ENCODE peak calls at places on chromosomes 5 and 9, in ten cellular contexts. W is IMR-90, C is body of pancreas, Y is testis, P is right lobe of liver, Q is A549, S is breast epithelium, X is esophagus squamous epithelium, T is H54, D is tibial nerve. V is an unnamed sample.

GRCh38 chr9:134624827-134625181 is 16.8 kb upstream of the COL5A1 start:
- DNase-seq in D (no peak), X (no peak), T (peak), Q (peak), S (peak), Y (no peak), C (peak), P (no peak), W (peak), V (no peak)

GRCh38 chr9:70255521-70255920 is 3.3 kb upstream of the SMC5 start:
- DNase-seq in P (no peak), X (no peak), T (no peak), S (no peak), Q (no peak), Y (no peak), W (peak), C (no peak), D (no peak), V (no peak)

GRCh38 chr5:93721045-93721444 is 20.4 kb downstream of the POU5F2 start:
- DNase-seq in P (no peak), C (no peak), W (no peak), S (no peak), Q (no peak), X (no peak), D (no peak), T (no peak), Y (no peak), V (no peak)

GRCh38 chr9:133533878-133534277 is 626 bp upstream of the ADAMTSL2 start:
- DNase-seq in D (no peak), P (no peak), W (no peak), C (no peak), S (no peak), Y (no peak), Q (no peak), T (no peak), X (no peak), V (no peak)

GRCh38 chr5:153860482-153860881 is 178.2 kb downstream of the FAM114A2 start:
- DNase-seq in T (no peak), S (no peak), Q (no peak), P (no peak), C (no peak), Y (no peak), D (no peak), X (no peak), W (no peak), V (no peak)

GRCh38 chr5:10485142-10485795 is 43.6 kb downstream of the ROPN1L start:
- DNase-seq in P (no peak), D (peak), T (peak), Q (peak), Y (peak), C (no peak), W (peak), S (no peak), X (no peak), V (peak)

GRCh38 chr5:136032564-136032963 is 3.8 kb downstream of the TGFBI start:
- DNase-seq in W (peak), X (no peak), S (no peak), T (no peak), Y (no peak), D (peak), C (no peak), Q (peak), P (no peak), V (no peak)

GRCh38 chr5:172904643-172905345 is 54.4 kb upstream of the RPL26L1 start:
- DNase-seq in X (no peak), S (peak), P (peak), W (peak), Q (peak), T (no peak), C (peak), Y (peak), D (peak), V (peak)

GRCh38 chr5:112968411-112969106 is 8.0 kb upstream of the DCP2 start:
- DNase-seq in S (no peak), P (no peak), W (peak), X (no peak), C (no peak), D (no peak), Y (no peak), T (no peak), Q (peak), V (no peak)

GRCh38 chr5:140607031-140607430 is 25.9 kb downstream of the CD14 start:
- DNase-seq in W (no peak), S (no peak), Y (no peak), X (no peak), Q (no peak), D (no peak), T (no peak), P (no peak), C (no peak), V (no peak)

GRCh38 chr5:73093943-73094342 is 26.4 kb upstream of the TMEM171 start:
- DNase-seq in C (no peak), X (no peak), Y (no peak), W (peak), Q (peak), S (no peak), T (no peak), P (no peak), D (no peak), V (peak)

GRCh38 chr5:27316283-27316675 is 277.9 kb upstream of the CDH9 start:
- DNase-seq in C (no peak), D (no peak), P (no peak), T (peak), W (peak), X (no peak), S (no peak), Q (peak), Y (no peak), V (no peak)

GRCh38 chr5:40754381-40755092 is 1.2 kb downstream of the TTC33 start:
- DNase-seq in Y (no peak), W (peak), S (no peak), Q (no peak), T (no peak), P (no peak), X (no peak), C (no peak), D (no peak), V (no peak)

GRCh38 chr5:161086456-161086855 is 234.4 kb upstream of the ATP10B start:
- DNase-seq in P (no peak), W (peak), T (no peak), Y (no peak), C (no peak), Q (no peak), S (no peak), D (no peak), X (no peak), V (no peak)

GRCh38 chr5:62183727-62184126 is 122.3 kb upstream of the KIF2A start:
- DNase-seq in C (no peak), W (no peak), P (no peak), Y (no peak), Q (no peak), D (no peak), S (no peak), T (no peak), X (no peak), V (no peak)

GRCh38 chr5:124337996-124338395 is 408.4 kb downstream of the ZNF608 start:
- DNase-seq in C (no peak), X (no peak), S (no peak), D (no peak), P (no peak), W (peak), Q (no peak), T (no peak), Y (no peak), V (no peak)

GRCh38 chr5:166625210-166625865 is 1666.1 kb upstream of the WWC1 start:
- DNase-seq in D (no peak), T (no peak), Q (no peak), W (no peak), S (no peak), Y (no peak), P (no peak), C (no peak), X (no peak), V (no peak)

GRCh38 chr9:70081120-70081495 is 37.5 kb downstream of the MAMDC2 start:
- DNase-seq in S (no peak), C (no peak), D (peak), T (peak), W (peak), P (no peak), X (no peak), Q (no peak), Y (no peak), V (no peak)

GRCh38 chr5:160311491-160312138 is 749 bp downstream of the CCNJL start:
- DNase-seq in W (no peak), T (no peak), P (peak), D (no peak), Q (peak), S (no peak), X (no peak), C (no peak), Y (peak), V (peak)

GRCh38 chr5:13809921-13810320 is 134.6 kb downstream of the DNAH5 start:
- DNase-seq in D (no peak), Q (no peak), P (no peak), S (no peak), T (no peak), W (no peak), X (no peak), C (no peak), Y (peak), V (no peak)

GRCh38 chr9:14030350-14030823 is 283.6 kb downstream of the NFIB start:
- DNase-seq in P (no peak), W (peak), X (no peak), D (peak), T (no peak), C (peak), Y (no peak), S (no peak), Q (peak), V (no peak)

GRCh38 chr5:68230285-68230684 is 14.7 kb downstream of the PIK3R1 start:
- DNase-seq in C (no peak), W (no peak), Y (no peak), D (no peak), Q (no peak), S (no peak), X (no peak), T (no peak), P (no peak), V (no peak)

GRCh38 chr9:15136646-15137045 is 170.4 kb downstream of the TTC39B start:
- DNase-seq in S (no peak), W (no peak), P (no peak), X (no peak), Y (no peak), Q (peak), T (no peak), D (no peak), C (no peak), V (no peak)

GRCh38 chr5:92885950-92886349 is 695.1 kb downstream of the NR2F1-AS1 start:
- DNase-seq in W (no peak), Y (peak), X (no peak), D (no peak), P (no peak), C (no peak), Q (peak), T (no peak), S (no peak), V (no peak)

GRCh38 chr5:160938532-160938931 is 86.5 kb upstream of the ATP10B start:
- DNase-seq in Q (peak), C (peak), P (no peak), D (no peak), S (no peak), T (no peak), W (no peak), Y (peak), X (no peak), V (peak)

GRCh38 chr9:111615928-111616327 is 15.2 kb upstream of the DNAJC25 start:
- DNase-seq in C (no peak), T (no peak), Q (no peak), X (no peak), S (no peak), Y (no peak), W (no peak), D (no peak), P (no peak), V (no peak)

GRCh38 chr9:16143947-16144890 is 591.4 kb downstream of the CCDC171 start:
- DNase-seq in P (no peak), Y (no peak), Q (no peak), D (no peak), W (no peak), T (no peak), C (no peak), S (no peak), X (no peak), V (no peak)

GRCh38 chr9:105299190-105299854 is 54.9 kb downstream of the SLC44A1 start:
- DNase-seq in T (peak), S (no peak), D (no peak), W (peak), Q (peak), Y (no peak), X (no peak), C (peak), P (no peak), V (no peak)

GRCh38 chr9:91639054-91639453 is 215.4 kb upstream of the NFIL3 start:
- DNase-seq in Q (no peak), W (no peak), T (no peak), X (no peak), C (no peak), D (no peak), Y (no peak), S (no peak), P (no peak), V (no peak)

GRCh38 chr9:91643474-91644102 is 220.0 kb upstream of the NFIL3 start:
- DNase-seq in S (no peak), X (no peak), Y (no peak), W (peak), T (no peak), Q (no peak), C (no peak), D (no peak), P (no peak), V (no peak)

GRCh38 chr9:91644433-91644832 is 220.8 kb upstream of the NFIL3 start:
- DNase-seq in C (no peak), Q (no peak), Y (no peak), T (no peak), P (no peak), X (no peak), D (no peak), W (no peak), S (no peak), V (no peak)

GRCh38 chr9:91640428-91640827 is 216.8 kb upstream of the NFIL3 start:
- DNase-seq in Y (no peak), D (no peak), Q (no peak), C (no peak), P (no peak), X (no peak), W (no peak), S (no peak), T (no peak), V (no peak)

DNA sequence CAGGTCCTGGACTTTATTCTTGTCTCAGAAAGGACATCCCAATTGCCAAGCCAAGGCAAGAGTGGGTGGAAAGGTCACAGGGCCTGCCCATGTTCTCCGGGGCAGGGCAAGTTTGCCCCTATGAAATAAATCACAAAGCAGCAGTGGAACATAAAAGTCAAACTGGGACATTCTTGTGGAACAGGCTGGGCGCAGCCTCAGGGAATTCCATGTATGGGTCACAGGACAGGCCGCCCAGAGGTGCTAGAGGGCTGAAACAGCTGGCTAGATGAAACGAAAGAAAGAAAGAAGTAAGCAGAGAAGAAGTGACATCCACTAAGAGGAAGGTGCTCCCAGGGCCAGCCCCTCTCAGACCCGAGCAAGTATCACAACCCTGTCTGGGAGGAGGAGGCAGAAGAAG is 219.1 kb upstream of the NFIL3 start:
- DNase-seq in X (no peak), W (no peak), Y (no peak), S (no peak), C (no peak), D (no peak), T (no peak), Q (no peak), P (no peak), V (no peak)
- TF ChIP-seq POLR2A in X (no peak), W (no peak), Y (no peak), S (no peak), C (no peak), D (no peak), T (no peak), Q (no peak), P (no peak), V (no peak)

DNA sequence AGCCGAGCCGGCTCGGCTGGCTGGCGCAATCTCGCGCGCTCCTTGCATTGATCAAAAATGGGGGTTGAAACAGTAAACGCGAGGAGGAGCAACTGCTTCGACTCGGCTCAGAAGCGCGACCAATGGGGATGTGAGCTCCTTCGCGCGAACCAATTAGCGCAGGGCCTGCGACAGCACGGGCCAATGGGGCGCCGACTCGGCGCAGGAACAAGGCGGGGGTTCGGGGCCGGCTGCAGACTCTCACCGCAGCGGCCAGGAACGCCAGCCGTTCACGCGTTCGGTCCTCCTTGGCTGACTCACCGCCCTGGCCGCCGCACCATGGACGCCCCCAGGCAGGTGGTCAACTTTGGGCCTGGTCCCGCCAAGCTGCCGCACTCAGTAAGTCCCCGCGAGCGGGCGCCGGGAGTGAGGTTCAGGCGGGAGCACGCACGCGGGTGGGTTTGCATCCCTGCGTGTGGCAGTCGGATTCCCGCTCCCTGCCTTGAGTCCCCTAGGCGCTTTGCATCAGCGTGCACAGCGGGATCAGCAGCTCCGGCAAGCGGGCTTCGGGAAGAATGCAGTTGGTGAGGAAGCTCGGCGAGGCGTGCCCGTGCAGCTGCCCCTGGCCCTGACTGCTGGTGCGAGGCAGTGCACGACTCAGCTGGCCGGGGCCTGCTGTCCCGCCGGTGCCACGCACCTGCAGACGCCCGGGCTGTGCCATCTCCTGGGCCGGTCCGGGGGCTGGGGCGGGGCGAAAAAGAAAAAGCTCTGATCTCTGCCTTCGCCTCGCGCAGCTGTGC is at the start of gene PSAT1:
- DNase-seq in D (peak), X (peak), C (peak), Q (peak), P (peak), Y (peak), W (peak), S (peak), T (peak), V (peak)
- TF ChIP-seq POLR2A in D (peak), X (no peak), C (peak), Q (peak), P (peak), Y (no peak), W (peak), S (no peak), T (peak), V (no peak)

GRCh38 chr5:179829732-179830435 is 9.2 kb downstream of the SQSTM1 start:
- DNase-seq in P (no peak), X (no peak), D (no peak), W (no peak), Y (no peak), T (no peak), Q (no peak), C (no peak), S (no peak), V (peak)

GRCh38 chr5:179834120-179834519 is 13.4 kb downstream of the SQSTM1 start:
- DNase-seq in D (no peak), X (no peak), C (no peak), W (no peak), Y (no peak), P (no peak), Q (no peak), T (no peak), S (no peak), V (no peak)

GRCh38 chr5:179833709-179834070 is 13.0 kb downstream of the SQSTM1 start:
- DNase-seq in X (no peak), Q (no peak), W (no peak), C (no peak), D (no peak), P (no peak), T (no peak), Y (no peak), S (no peak), V (no peak)

GRCh38 chr5:179833056-179833708 is 12.5 kb downstream of the SQSTM1 start:
- DNase-seq in Y (no peak), X (no peak), S (no peak), T (no peak), P (no peak), C (no peak), D (no peak), W (no peak), Q (no peak), V (no peak)

GRCh38 chr5:179832039-179832745 is 11.5 kb downstream of the SQSTM1 start:
- DNase-seq in D (no peak), Q (no peak), S (no peak), C (no peak), T (no peak), Y (no peak), W (no peak), P (no peak), X (no peak), V (no peak)
- TF ChIP-seq POLR2A in D (no peak), Q (no peak), S (no peak), C (no peak), T (no peak), Y (no peak), W (no peak), P (peak), X (no peak), V (no peak)

GRCh38 chr9:113221003-113221799 is at the start of the genes FKBP15 and SLC31A1:
- DNase-seq in C (peak), W (peak), X (peak), Y (peak), Q (peak), S (peak), P (peak), D (peak), T (peak), V (peak)
- TF ChIP-seq POLR2A in C (peak), W (peak), X (peak), Y (peak), Q (peak), S (peak), P (peak), D (peak), T (peak), V (peak)

DNA sequence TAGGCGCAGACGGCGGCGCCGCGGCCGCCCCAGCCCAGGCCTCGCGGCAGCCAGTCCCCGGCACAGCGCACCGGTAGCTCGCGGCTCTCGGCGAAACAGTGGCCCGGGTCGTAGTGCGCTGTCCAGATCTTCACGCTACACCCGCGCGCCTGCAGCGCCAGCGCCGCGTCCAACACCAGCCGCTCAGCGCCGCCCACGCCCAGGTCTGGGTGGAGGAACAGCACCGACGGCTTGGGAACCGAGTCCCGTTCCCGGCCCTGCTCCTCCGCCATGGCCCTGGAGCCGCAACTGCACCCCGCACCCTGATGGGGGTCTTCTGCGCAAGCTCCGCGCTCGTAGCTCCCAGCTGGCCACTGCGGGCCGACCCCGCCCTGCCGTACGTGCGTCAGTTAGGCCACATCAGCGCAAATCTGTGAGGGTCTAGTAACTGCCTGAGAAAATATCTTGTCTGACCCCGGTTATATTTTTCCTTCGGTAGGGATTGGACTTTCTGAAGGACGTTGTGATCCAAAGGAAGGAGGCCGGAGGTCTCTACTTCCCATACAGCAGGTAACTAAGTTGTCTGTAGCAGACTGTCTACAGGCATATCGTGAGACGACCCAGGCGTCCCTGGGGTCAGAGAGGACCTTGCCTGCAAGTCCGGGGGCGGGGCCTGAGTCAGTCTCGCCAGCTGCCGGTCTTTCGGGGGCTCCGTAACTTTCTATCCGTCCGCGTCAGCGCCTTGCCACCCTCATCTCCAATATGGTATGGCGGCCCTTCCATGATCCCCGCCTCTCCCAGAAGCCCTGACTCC is at the start of the genes ALG2 and SEC61B:
- DNase-seq in C (peak), Y (peak), D (peak), P (peak), T (peak), S (peak), Q (peak), W (peak), X (peak), V (peak)
- TF ChIP-seq POLR2A in C (peak), Y (peak), D (peak), P (peak), T (peak), S (peak), Q (peak), W (peak), X (peak), V (no peak)